ENCODE peak calls at places on chromosomes 7 and 10, in eight cellular contexts. B is H4; O is iris pigment epithelial cell; R is anterior cingulate cortex; E is AG04450; G is NCI-H1092; J is activated CD8-positive, alpha-beta T cell treated with anti-CD3 and anti-CD28 coated beads for 36 hours; V is Calu3. F is an unnamed sample.

GRCh38 chr7:129771928-129772479 is 160.5 kb downstream of the NRF1 start:
- DNase-seq in B (no peak), O (no peak), R (no peak), E (no peak), G (peak), J (no peak), V (no peak), F (no peak)

GRCh38 chr7:25028370-25028971 is 48.5 kb upstream of the OSBPL3 start:
- DNase-seq in B (peak), O (peak), R (no peak), E (peak), G (no peak), J (peak), V (peak), F (no peak)

GRCh38 chr10:48445932-48446331 is 139.5 kb downstream of the MAPK8 start:
- DNase-seq in B (no peak), O (no peak), R (no peak), E (no peak), G (no peak), J (no peak), V (no peak), F (no peak)

GRCh38 chr7:105086850-105087249 is 72.8 kb downstream of the KMT2E start:
- DNase-seq in B (no peak), O (no peak), R (no peak), E (no peak), G (no peak), J (no peak), V (no peak), F (no peak)

GRCh38 chr7:90455163-90456030 is 14.0 kb upstream of the PTTG1IP2 start:
- DNase-seq in B (peak), O (peak), R (no peak), E (peak), G (peak), J (peak), V (peak), F (peak)

GRCh38 chr10:5862360-5862929 is 27.2 kb downstream of the ANKRD16 start:
- DNase-seq in B (no peak), O (peak), R (no peak), E (no peak), G (no peak), J (peak), V (no peak), F (no peak)

GRCh38 chr10:67288688-67289410 is 363.0 kb downstream of the LRRTM3 start:
- DNase-seq in B (no peak), O (no peak), R (no peak), E (no peak), G (no peak), J (no peak), V (no peak), F (no peak)

GRCh38 chr10:70617798-70618568 is 15.4 kb upstream of the PRF1 start:
- DNase-seq in B (no peak), O (peak), R (no peak), E (peak), G (no peak), J (peak), V (no peak), F (no peak)

F was measured in GF-D8.